ENCODE peak calls at places on chromosome 4, in nine cellular contexts. N is adrenal gland, T is WTC11, F is fibroblast of the aortic adventitia, B is pancreas, Z is cardiac muscle cell, U is spleen, K is neural crest cell, X is progenitor cell of endocrine pancreas. V is an unnamed sample.

GRCh38 chr4:119209077-119209476 is 3.4 kb upstream of the USP53 start:
- DNase-seq in B (no peak), F (peak), T (no peak), U (no peak), X (no peak), N (no peak), K (no peak), Z (peak), V (no peak)

GRCh38 chr4:148029781-148030180 is 297.9 kb downstream of the ARHGAP10 start:
- DNase-seq in U (no peak), N (no peak), B (no peak), X (no peak), T (no peak), Z (no peak), F (no peak), K (no peak), V (no peak)

GRCh38 chr4:35982318-35982717 is 262.0 kb downstream of the ARAP2 start:
- DNase-seq in Z (no peak), B (no peak), T (no peak), K (no peak), U (no peak), N (no peak), F (no peak), X (no peak), V (no peak)

GRCh38 chr4:153467897-153468262 is 1.7 kb downstream of the TMEM131L start:
- DNase-seq in X (no peak), Z (peak), N (no peak), B (no peak), K (no peak), F (peak), U (no peak), T (no peak), V (no peak)

GRCh38 chr4:54228064-54228527 is 997 bp upstream of the PDGFRA start:
- DNase-seq in N (peak), X (peak), K (peak), U (peak), Z (peak), F (peak), B (peak), T (peak), V (peak)

GRCh38 chr4:90318208-90318607 is 191.0 kb downstream of the CCSER1 start:
- DNase-seq in Z (peak), B (no peak), F (peak), T (no peak), X (no peak), K (no peak), U (no peak), N (no peak), V (no peak)

GRCh38 chr4:107319386-107319785 is 283.3 kb upstream of the DKK2 start:
- DNase-seq in B (no peak), Z (no peak), T (no peak), K (no peak), F (no peak), U (no peak), X (no peak), N (no peak), V (no peak)

GRCh38 chr4:53015681-53016080 is 153.6 kb downstream of the RASL11B start:
- DNase-seq in F (peak), X (no peak), T (peak), N (peak), B (no peak), Z (peak), U (no peak), K (peak), V (peak)

GRCh38 chr4:29336851-29337250 is 1383.3 kb upstream of the PCDH7 start:
- DNase-seq in U (no peak), F (peak), Z (no peak), X (no peak), B (no peak), T (no peak), N (no peak), K (no peak), V (no peak)

GRCh38 chr4:84753318-84753972 is 170.5 kb downstream of the CDS1 start:
- DNase-seq in X (no peak), N (peak), K (no peak), U (no peak), B (no peak), T (no peak), F (no peak), Z (no peak), V (no peak)

GRCh38 chr4:182240161-182241130 is 2.8 kb upstream of the TENM3 start:
- DNase-seq in Z (peak), B (no peak), K (no peak), F (peak), U (no peak), X (no peak), N (peak), T (no peak), V (no peak)

GRCh38 chr4:186844059-186844681 is 120.5 kb upstream of the FAT1 start:
- DNase-seq in N (no peak), X (no peak), Z (peak), F (peak), U (no peak), T (no peak), B (no peak), K (no peak), V (no peak)

GRCh38 chr4:156732634-156733033 is 239.0 kb downstream of the PDGFC start:
- DNase-seq in Z (peak), K (no peak), X (no peak), N (no peak), U (no peak), T (no peak), B (no peak), F (peak), V (no peak)

GRCh38 chr4:33954759-33955158 is 2289.6 kb downstream of the ARAP2 start:
- DNase-seq in T (no peak), F (no peak), X (no peak), U (no peak), B (no peak), K (no peak), Z (no peak), N (no peak), V (no peak)

GRCh38 chr4:33961751-33962150 is 2282.6 kb downstream of the ARAP2 start:
- DNase-seq in X (no peak), N (no peak), K (no peak), B (no peak), Z (no peak), F (no peak), T (no peak), U (no peak), V (no peak)

DNA sequence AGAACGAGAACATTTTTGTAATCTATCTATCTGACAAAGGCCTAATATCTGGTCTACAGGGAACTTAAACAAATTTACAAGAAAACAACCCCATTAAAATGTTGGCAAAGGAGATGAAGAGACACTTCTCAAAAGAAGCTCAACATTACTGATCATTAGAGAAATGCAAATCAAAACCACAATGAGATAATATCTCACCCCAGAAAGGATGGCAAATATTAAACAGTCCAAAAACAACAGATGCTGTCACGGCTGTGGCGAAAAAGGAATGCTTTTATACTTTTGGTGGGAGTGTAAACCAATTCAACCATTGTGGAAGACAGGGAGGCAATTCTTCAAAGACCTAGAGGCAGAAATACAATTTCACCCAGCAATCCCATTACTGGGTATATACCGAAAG is 2284.8 kb downstream of the ARAP2 start:
- DNase-seq in K (no peak), B (no peak), N (no peak), T (no peak), U (no peak), X (no peak), Z (peak), F (no peak), V (no peak)
- TF ChIP-seq CTCF in K (no peak), B (no peak), N (no peak), T (no peak), U (no peak), X (no peak), Z (no peak), F (no peak), V (no peak)

DNA sequence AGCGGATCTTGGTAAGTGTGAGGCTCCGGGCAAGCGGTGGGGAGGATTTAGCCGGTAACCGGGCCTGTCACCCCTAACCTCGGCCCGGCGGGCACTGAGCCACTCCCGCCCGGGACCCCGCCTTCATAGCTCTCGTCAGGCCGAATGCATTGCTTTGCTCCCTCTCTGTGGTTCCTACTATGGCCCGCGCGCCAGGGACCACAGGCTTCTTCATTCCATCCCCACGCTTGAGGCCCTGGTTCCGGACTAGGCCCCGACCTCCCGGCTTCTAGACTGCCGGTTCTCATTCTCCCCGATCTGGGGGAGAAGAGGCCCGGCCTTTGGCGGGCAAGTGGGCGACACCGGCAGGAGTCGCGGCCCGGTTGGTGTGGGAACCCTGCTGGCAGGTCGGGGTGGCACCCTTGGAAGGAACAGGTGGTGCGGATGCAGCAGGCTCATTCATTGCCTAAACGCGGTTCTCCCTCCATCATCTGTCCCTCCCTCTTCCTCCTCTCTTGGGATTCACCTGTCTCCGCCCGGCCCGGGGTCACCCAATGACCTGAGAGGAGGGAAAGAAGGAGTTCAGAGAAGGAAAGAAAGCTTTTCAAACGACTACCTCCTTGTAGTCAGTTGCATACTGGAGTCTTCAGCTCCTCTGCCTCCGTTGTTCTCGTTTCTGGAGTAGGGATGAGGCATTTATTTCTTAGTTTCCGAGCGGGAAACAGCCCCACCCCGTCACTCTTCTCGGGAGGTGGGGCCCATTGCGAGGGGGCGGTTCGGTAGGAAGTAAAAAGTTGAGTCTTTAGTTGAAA is at the start of gene NDUFC1:
- DNase-seq in T (peak), X (peak), F (peak), B (peak), K (peak), N (peak), Z (peak), U (peak), V (peak)
- TF ChIP-seq CTCF in T (no peak), X (peak), F (peak), B (no peak), K (peak), N (peak), Z (peak), U (no peak), V (peak)

GRCh38 chr4:38675167-38676121 is 11.4 kb downstream of the KLF3 start:
- DNase-seq in N (peak), B (peak), K (peak), U (no peak), F (peak), Z (peak), T (peak), X (peak), V (peak)

GRCh38 chr4:38676986-38677385 is 13.0 kb downstream of the KLF3 start:
- DNase-seq in X (no peak), K (no peak), F (no peak), N (no peak), B (no peak), Z (no peak), U (no peak), T (no peak), V (no peak)

GRCh38 chr4:38673109-38673978 is 9.3 kb downstream of the KLF3 start:
- DNase-seq in U (no peak), T (peak), Z (no peak), K (no peak), X (no peak), N (peak), F (peak), B (no peak), V (no peak)

GRCh38 chr4:38672247-38673071 is 8.5 kb downstream of the KLF3 start:
- DNase-seq in K (peak), X (no peak), U (no peak), F (no peak), Z (no peak), N (peak), T (no peak), B (no peak), V (no peak)

GRCh38 chr4:38674206-38675144 is 10.5 kb downstream of the KLF3 start:
- DNase-seq in B (no peak), K (no peak), Z (no peak), F (peak), N (no peak), X (no peak), T (no peak), U (no peak), V (no peak)
- TF ChIP-seq CTCF in B (no peak), K (no peak), Z (no peak), F (no peak), N (no peak), X (no peak), T (no peak), U (no peak), V (no peak)

GRCh38 chr4:56129431-56129861 is 180.7 kb downstream of the CEP135 start:
- DNase-seq in F (no peak), U (no peak), T (peak), N (no peak), X (no peak), K (no peak), B (no peak), Z (peak), V (no peak)
- TF ChIP-seq CTCF in F (peak), U (no peak), T (peak), N (no peak), X (peak), K (peak), B (no peak), Z (peak), V (peak)

GRCh38 chr4:76426272-76426671 is 5.3 kb upstream of the CCDC158 start:
- DNase-seq in U (no peak), F (peak), K (no peak), T (no peak), N (no peak), B (no peak), Z (peak), X (no peak), V (no peak)
- TF ChIP-seq CTCF in U (no peak), F (peak), K (peak), T (no peak), N (no peak), B (no peak), Z (peak), X (peak), V (no peak)

DNA sequence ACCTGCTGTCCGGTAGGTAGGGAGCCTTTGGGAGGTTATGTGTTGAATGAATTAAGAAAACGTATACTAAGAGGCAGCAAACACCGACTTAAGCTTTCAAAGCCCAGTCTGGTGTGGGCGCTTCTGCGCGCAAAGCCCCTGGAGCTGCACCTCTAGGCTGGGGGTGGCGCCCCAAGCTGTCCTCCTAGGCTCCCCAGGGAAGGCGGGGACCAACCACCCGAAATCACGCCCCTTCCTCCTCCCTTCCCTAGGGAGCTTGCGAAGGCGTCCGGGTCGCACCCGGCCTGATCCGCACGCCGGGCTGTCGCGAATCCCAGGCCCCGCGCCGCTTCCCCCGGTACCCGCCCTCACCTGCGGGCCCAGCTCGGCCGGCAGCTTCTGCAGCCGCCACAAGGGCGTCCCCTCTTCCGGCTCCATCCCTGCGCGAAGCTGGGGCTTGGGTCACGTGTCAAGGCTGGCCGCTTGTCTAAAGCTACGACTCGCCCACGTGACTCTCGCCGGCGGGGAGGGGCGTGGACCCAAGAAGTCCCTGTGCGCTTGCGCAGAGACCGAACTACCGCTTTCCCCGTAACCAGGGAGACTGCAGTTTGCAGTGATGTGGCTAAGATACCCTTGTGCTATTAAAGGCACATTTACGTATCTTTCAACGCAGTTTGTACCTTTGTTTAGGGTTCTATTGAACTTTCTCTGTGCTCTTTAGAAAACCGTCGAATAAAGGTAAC is at the start of gene COMMD8:
- DNase-seq in F (peak), X (peak), B (peak), T (peak), K (peak), Z (peak), U (peak), N (peak), V (peak)
- TF ChIP-seq CTCF in F (peak), X (peak), B (no peak), T (no peak), K (peak), Z (peak), U (peak), N (peak), V (peak)

GRCh38 chr4:689498-690122 is 659 bp upstream of the SLC49A3 start:
- DNase-seq in F (no peak), Z (no peak), N (no peak), B (no peak), X (no peak), U (no peak), T (no peak), K (no peak), V (no peak)
- TF ChIP-seq CTCF in F (no peak), Z (no peak), N (no peak), B (no peak), X (peak), U (no peak), T (no peak), K (no peak), V (no peak)

GRCh38 chr4:115851918-115852766 is 738.7 kb upstream of the NDST4 start:
- DNase-seq in N (peak), T (peak), X (peak), B (peak), F (no peak), K (peak), U (peak), Z (no peak), V (peak)
- TF ChIP-seq CTCF in N (peak), T (peak), X (peak), B (no peak), F (no peak), K (peak), U (no peak), Z (no peak), V (peak)